ENCODE peak calls at places on chromosomes 16 and 17, in four cellular contexts. L is stimulated activated naive CD8-positive, alpha-beta T cell treated with anti-CD3 and anti-CD28 coated beads, Interleukin-15, amount 100 ng/mL, for 72 hours; S is ovary; K is CD8-positive, alpha-beta memory T cell. Q is an unnamed sample.

GRCh38 chr17:34616148-34616547 is 36.8 kb downstream of the TMEM132E start:
- DNase-seq in L (no peak), S (no peak), K (no peak), Q (no peak)

GRCh38 chr16:87332150-87332549 is 15.0 kb upstream of the C16orf95 start:
- DNase-seq in L (no peak), S (no peak), K (no peak), Q (no peak)

GRCh38 chr17:51169340-51169739 is 3.1 kb downstream of the NME2 start:
- DNase-seq in L (no peak), S (no peak), K (no peak), Q (no peak)

GRCh38 chr17:42118545-42118944 is 2.6 kb downstream of the KAT2A start:
- DNase-seq in L (peak), S (no peak), K (no peak), Q (no peak)

GRCh38 chr16:27369806-27370205 is 32.2 kb upstream of the IL21R start:
- DNase-seq in L (no peak), S (no peak), K (no peak), Q (no peak)

GRCh38 chr17:11980813-11981212 is 16.5 kb downstream of the ZNF18 start:
- DNase-seq in L (no peak), S (no peak), K (no peak), Q (no peak)

GRCh38 chr17:1108810-1109605 is 70.8 kb downstream of the ABR start:
- DNase-seq in L (peak), S (peak), K (peak), Q (peak)

GRCh38 chr17:3557768-3558583 is at the start of gene TRPV3:
- DNase-seq in L (peak), S (no peak), K (peak), Q (no peak)

GRCh38 chr17:40553694-40554534 is 11.4 kb downstream of the CCR7 start:
- DNase-seq in L (no peak), S (peak), K (no peak), Q (peak)

GRCh38 chr17:68580236-68580903 is 20.8 kb downstream of the FAM20A start:
- DNase-seq in L (no peak), S (peak), K (no peak), Q (no peak)

GRCh38 chr16:79146-80054 is 1.4 kb downstream of the MPG start:
- DNase-seq in L (no peak), S (no peak), K (no peak), Q (no peak)

GRCh38 chr16:68366062-68366461 is 55.2 kb downstream of the PRMT7 start:
- DNase-seq in L (no peak), S (no peak), K (no peak), Q (no peak)

GRCh38 chr17:39872700-39873099 is 4.7 kb downstream of the ZPBP2 start:
- DNase-seq in L (no peak), S (no peak), K (no peak), Q (no peak)

GRCh38 chr17:76473541-76473985 is 6.2 kb downstream of the AANAT start:
- DNase-seq in L (no peak), S (no peak), K (no peak), Q (no peak)

GRCh38 chr17:81222906-81223757 is at the start of gene CEP131:
- DNase-seq in L (peak), S (peak), K (peak), Q (peak)

GRCh38 chr16:4506450-4506849 is 30.3 kb downstream of the HMOX2 start:
- DNase-seq in L (peak), S (peak), K (peak), Q (peak)

GRCh38 chr17:37829446-37830142 is 84.7 kb upstream of the HNF1B start:
- DNase-seq in L (no peak), S (no peak), K (no peak), Q (no peak)

GRCh38 chr17:17417718-17418151 is 59.1 kb upstream of the MED9 start:
- DNase-seq in L (no peak), S (no peak), K (no peak), Q (no peak)

GRCh38 chr16:2196162-2196980 is at the start of gene CASKIN1:
- DNase-seq in L (no peak), S (no peak), K (no peak), Q (no peak)

GRCh38 chr17:36856921-36857381 is 80.3 kb upstream of the LHX1 start:
- DNase-seq in L (no peak), S (no peak), K (no peak), Q (no peak)

GRCh38 chr16:301235-301634 is 18.3 kb downstream of the PDIA2 start:
- DNase-seq in L (no peak), S (no peak), K (no peak), Q (no peak)

GRCh38 chr17:77995146-77995852 is 36.8 kb downstream of the TNRC6C start:
- DNase-seq in L (no peak), S (no peak), K (no peak), Q (no peak)

GRCh38 chr17:77466140-77466539 is 325.4 kb downstream of the SEC14L1 start:
- DNase-seq in L (no peak), S (no peak), K (no peak), Q (no peak)